ENCODE peak calls at places on chromosome 1, in nine cellular contexts. U, Y, T, R, Z, H, D, W and J are unnamed samples.

GRCh38 chr1:20124451-20125057 is 5.2 kb upstream of the PLA2G2D start:
- DNase-seq in U (peak), Y (peak), T (no peak), R (no peak), Z (no peak), H (no peak), D (peak), W (no peak), J (no peak)

GRCh38 chr1:246107516-246108277 is 399.4 kb downstream of the SMYD3 start:
- DNase-seq in U (no peak), Y (peak), T (no peak), R (no peak), Z (no peak), H (no peak), D (no peak), W (no peak), J (no peak)

GRCh38 chr1:15950763-15951295 is 25.1 kb downstream of the ZBTB17 start:
- DNase-seq in U (no peak), Y (no peak), T (no peak), R (peak), Z (no peak), H (peak), D (peak), W (peak), J (no peak)

GRCh38 chr1:44681905-44682900 is 7.7 kb downstream of the ARMH1 start:
- DNase-seq in U (peak), Y (no peak), T (peak), R (no peak), Z (no peak), H (no peak), D (no peak), W (no peak), J (no peak)

GRCh38 chr1:30957560-30958222 is 49.1 kb upstream of the SDC3 start:
- DNase-seq in U (no peak), Y (no peak), T (no peak), R (no peak), Z (no peak), H (no peak), D (no peak), W (no peak), J (no peak)

GRCh38 chr1:212260557-212261342 is 24.5 kb upstream of the PPP2R5A start:
- DNase-seq in U (peak), Y (no peak), T (no peak), R (no peak), Z (no peak), H (no peak), D (peak), W (no peak), J (no peak)

GRCh38 chr1:214248294-214249082 is 32.5 kb upstream of the SMYD2 start:
- DNase-seq in U (no peak), Y (no peak), T (no peak), R (no peak), Z (no peak), H (no peak), D (no peak), W (no peak), J (no peak)

GRCh38 chr1:243796016-243796415 is 54.0 kb downstream of the AKT3 start:
- DNase-seq in U (no peak), Y (no peak), T (peak), R (no peak), Z (no peak), H (no peak), D (no peak), W (no peak), J (no peak)

GRCh38 chr1:192878249-192878648 is 69.4 kb downstream of the RGS2 start:
- DNase-seq in U (no peak), Y (peak), T (no peak), R (no peak), Z (no peak), H (no peak), D (no peak), W (no peak), J (peak)

GRCh38 chr1:42137766-42138165 is 15.4 kb upstream of the GUCA2B start:
- DNase-seq in U (no peak), Y (no peak), T (no peak), R (no peak), Z (no peak), H (no peak), D (no peak), W (no peak), J (no peak)

GRCh38 chr1:232163533-232163932 is 466.4 kb downstream of the SIPA1L2 start:
- DNase-seq in U (no peak), Y (no peak), T (no peak), R (no peak), Z (no peak), H (no peak), D (no peak), W (no peak), J (no peak)